ENCODE peak calls at places on chromosomes 5 and 9, in nine cellular contexts. One of them, this sample, is unnamed.

GRCh38 chr9:105475302-105475701 is 27.5 kb downstream of the FSD1L start:
- DNase-seq in NCI-H2171 treated with DMSO at 0.1 percent for 48 hours: peak
- DNase-seq in T-helper 2 cell: no peak
- DNase-seq in stimulated activated CD4-positive, alpha-beta T cell treated with anti-CD3 and anti-CD28 coated beads, Interleukin-12 subunit alpha, Interleukin-12 subunit beta, amount 100 ng/mL, for 4 hours: no peak
- DNase-seq in M059J: peak
- DNase-seq in mesenteric fat pad: no peak
- DNase-seq in kidney epithelial cell: peak
- DNase-seq in NCI-H1694 treated with DMSO at 0.1 percent for 48 hours: peak
- DNase-seq in tibial artery: no peak
- DNase-seq in this sample: no peak

GRCh38 chr9:72588336-72588735 is 66.9 kb downstream of the TMC1 start:
- DNase-seq in tibial artery: no peak
- DNase-seq in NCI-H1694 treated with DMSO at 0.1 percent for 48 hours: no peak
- DNase-seq in M059J: peak
- DNase-seq in mesenteric fat pad: no peak
- DNase-seq in T-helper 2 cell: no peak
- DNase-seq in kidney epithelial cell: no peak
- DNase-seq in stimulated activated CD4-positive, alpha-beta T cell treated with anti-CD3 and anti-CD28 coated beads, Interleukin-12 subunit alpha, Interleukin-12 subunit beta, amount 100 ng/mL, for 4 hours: no peak
- DNase-seq in NCI-H2171 treated with DMSO at 0.1 percent for 48 hours: no peak
- DNase-seq in this sample: no peak

GRCh38 chr5:96962540-96962991 is 26.7 kb downstream of the LNPEP start:
- DNase-seq in T-helper 2 cell: no peak
- DNase-seq in kidney epithelial cell: no peak
- DNase-seq in tibial artery: no peak
- DNase-seq in M059J: no peak
- DNase-seq in mesenteric fat pad: no peak
- DNase-seq in NCI-H2171 treated with DMSO at 0.1 percent for 48 hours: no peak
- DNase-seq in stimulated activated CD4-positive, alpha-beta T cell treated with anti-CD3 and anti-CD28 coated beads, Interleukin-12 subunit alpha, Interleukin-12 subunit beta, amount 100 ng/mL, for 4 hours: no peak
- DNase-seq in NCI-H1694 treated with DMSO at 0.1 percent for 48 hours: no peak
- DNase-seq in this sample: no peak

GRCh38 chr5:16777432-16777831 is 158.7 kb downstream of the MYO10 start:
- DNase-seq in M059J: no peak
- DNase-seq in kidney epithelial cell: no peak
- DNase-seq in mesenteric fat pad: no peak
- DNase-seq in tibial artery: no peak
- DNase-seq in NCI-H1694 treated with DMSO at 0.1 percent for 48 hours: no peak
- DNase-seq in stimulated activated CD4-positive, alpha-beta T cell treated with anti-CD3 and anti-CD28 coated beads, Interleukin-12 subunit alpha, Interleukin-12 subunit beta, amount 100 ng/mL, for 4 hours: no peak
- DNase-seq in NCI-H2171 treated with DMSO at 0.1 percent for 48 hours: no peak
- DNase-seq in T-helper 2 cell: no peak
- DNase-seq in this sample: no peak

GRCh38 chr5:141821430-141821925 is 56.7 kb downstream of the PCDH1 start:
- DNase-seq in tibial artery: no peak
- DNase-seq in T-helper 2 cell: no peak
- DNase-seq in stimulated activated CD4-positive, alpha-beta T cell treated with anti-CD3 and anti-CD28 coated beads, Interleukin-12 subunit alpha, Interleukin-12 subunit beta, amount 100 ng/mL, for 4 hours: no peak
- DNase-seq in mesenteric fat pad: no peak
- DNase-seq in kidney epithelial cell: peak
- DNase-seq in NCI-H1694 treated with DMSO at 0.1 percent for 48 hours: peak
- DNase-seq in NCI-H2171 treated with DMSO at 0.1 percent for 48 hours: no peak
- DNase-seq in M059J: peak
- DNase-seq in this sample: peak

GRCh38 chr9:94108584-94108983 is 24.3 kb downstream of the PTPDC1 start:
- DNase-seq in mesenteric fat pad: no peak
- DNase-seq in T-helper 2 cell: no peak
- DNase-seq in NCI-H2171 treated with DMSO at 0.1 percent for 48 hours: no peak
- DNase-seq in NCI-H1694 treated with DMSO at 0.1 percent for 48 hours: no peak
- DNase-seq in tibial artery: peak
- DNase-seq in kidney epithelial cell: no peak
- DNase-seq in stimulated activated CD4-positive, alpha-beta T cell treated with anti-CD3 and anti-CD28 coated beads, Interleukin-12 subunit alpha, Interleukin-12 subunit beta, amount 100 ng/mL, for 4 hours: no peak
- DNase-seq in M059J: peak
- DNase-seq in this sample: no peak

GRCh38 chr5:176849611-176850227 is 39.4 kb downstream of the UNC5A start:
- DNase-seq in T-helper 2 cell: no peak
- DNase-seq in NCI-H2171 treated with DMSO at 0.1 percent for 48 hours: no peak
- DNase-seq in kidney epithelial cell: no peak
- DNase-seq in tibial artery: no peak
- DNase-seq in stimulated activated CD4-positive, alpha-beta T cell treated with anti-CD3 and anti-CD28 coated beads, Interleukin-12 subunit alpha, Interleukin-12 subunit beta, amount 100 ng/mL, for 4 hours: no peak
- DNase-seq in NCI-H1694 treated with DMSO at 0.1 percent for 48 hours: no peak
- DNase-seq in mesenteric fat pad: no peak
- DNase-seq in M059J: no peak
- DNase-seq in this sample: no peak

GRCh38 chr5:122183098-122183794 is 53.9 kb downstream of the ZNF474 start:
- DNase-seq in M059J: peak
- DNase-seq in mesenteric fat pad: no peak
- DNase-seq in T-helper 2 cell: no peak
- DNase-seq in stimulated activated CD4-positive, alpha-beta T cell treated with anti-CD3 and anti-CD28 coated beads, Interleukin-12 subunit alpha, Interleukin-12 subunit beta, amount 100 ng/mL, for 4 hours: no peak
- DNase-seq in kidney epithelial cell: peak
- DNase-seq in tibial artery: peak
- DNase-seq in NCI-H2171 treated with DMSO at 0.1 percent for 48 hours: no peak
- DNase-seq in NCI-H1694 treated with DMSO at 0.1 percent for 48 hours: no peak
- DNase-seq in this sample: no peak

GRCh38 chr5:56409331-56410190 is 176.4 kb upstream of the ANKRD55 start:
- DNase-seq in NCI-H2171 treated with DMSO at 0.1 percent for 48 hours: peak
- DNase-seq in NCI-H1694 treated with DMSO at 0.1 percent for 48 hours: peak
- DNase-seq in T-helper 2 cell: no peak
- DNase-seq in M059J: peak
- DNase-seq in tibial artery: no peak
- DNase-seq in mesenteric fat pad: no peak
- DNase-seq in kidney epithelial cell: peak
- DNase-seq in stimulated activated CD4-positive, alpha-beta T cell treated with anti-CD3 and anti-CD28 coated beads, Interleukin-12 subunit alpha, Interleukin-12 subunit beta, amount 100 ng/mL, for 4 hours: no peak
- DNase-seq in this sample: peak

GRCh38 chr9:135288941-135289534 is 190.5 kb upstream of the PPP1R26 start:
- DNase-seq in stimulated activated CD4-positive, alpha-beta T cell treated with anti-CD3 and anti-CD28 coated beads, Interleukin-12 subunit alpha, Interleukin-12 subunit beta, amount 100 ng/mL, for 4 hours: no peak
- DNase-seq in NCI-H1694 treated with DMSO at 0.1 percent for 48 hours: no peak
- DNase-seq in mesenteric fat pad: no peak
- DNase-seq in kidney epithelial cell: no peak
- DNase-seq in M059J: peak
- DNase-seq in tibial artery: no peak
- DNase-seq in T-helper 2 cell: no peak
- DNase-seq in NCI-H2171 treated with DMSO at 0.1 percent for 48 hours: no peak
- DNase-seq in this sample: no peak

GRCh38 chr9:69412741-69413150 is 87.7 kb downstream of the ENTREP1 start:
- DNase-seq in NCI-H1694 treated with DMSO at 0.1 percent for 48 hours: no peak
- DNase-seq in M059J: peak
- DNase-seq in tibial artery: peak
- DNase-seq in NCI-H2171 treated with DMSO at 0.1 percent for 48 hours: no peak
- DNase-seq in T-helper 2 cell: no peak
- DNase-seq in stimulated activated CD4-positive, alpha-beta T cell treated with anti-CD3 and anti-CD28 coated beads, Interleukin-12 subunit alpha, Interleukin-12 subunit beta, amount 100 ng/mL, for 4 hours: no peak
- DNase-seq in kidney epithelial cell: peak
- DNase-seq in mesenteric fat pad: no peak
- DNase-seq in this sample: no peak

GRCh38 chr9:94833802-94834201 is 107.3 kb downstream of the AOPEP start:
- DNase-seq in stimulated activated CD4-positive, alpha-beta T cell treated with anti-CD3 and anti-CD28 coated beads, Interleukin-12 subunit alpha, Interleukin-12 subunit beta, amount 100 ng/mL, for 4 hours: no peak
- DNase-seq in M059J: no peak
- DNase-seq in kidney epithelial cell: no peak
- DNase-seq in T-helper 2 cell: no peak
- DNase-seq in NCI-H2171 treated with DMSO at 0.1 percent for 48 hours: no peak
- DNase-seq in mesenteric fat pad: no peak
- DNase-seq in tibial artery: no peak
- DNase-seq in NCI-H1694 treated with DMSO at 0.1 percent for 48 hours: no peak
- DNase-seq in this sample: no peak

GRCh38 chr5:31942546-31942945 is 231.6 kb downstream of the GOLPH3 start:
- DNase-seq in tibial artery: no peak
- DNase-seq in stimulated activated CD4-positive, alpha-beta T cell treated with anti-CD3 and anti-CD28 coated beads, Interleukin-12 subunit alpha, Interleukin-12 subunit beta, amount 100 ng/mL, for 4 hours: no peak
- DNase-seq in NCI-H1694 treated with DMSO at 0.1 percent for 48 hours: no peak
- DNase-seq in NCI-H2171 treated with DMSO at 0.1 percent for 48 hours: no peak
- DNase-seq in M059J: peak
- DNase-seq in mesenteric fat pad: no peak
- DNase-seq in T-helper 2 cell: no peak
- DNase-seq in kidney epithelial cell: no peak
- DNase-seq in this sample: no peak

GRCh38 chr9:84361645-84362044 is 21.1 kb upstream of the SLC28A3 start:
- DNase-seq in tibial artery: no peak
- DNase-seq in stimulated activated CD4-positive, alpha-beta T cell treated with anti-CD3 and anti-CD28 coated beads, Interleukin-12 subunit alpha, Interleukin-12 subunit beta, amount 100 ng/mL, for 4 hours: no peak
- DNase-seq in M059J: no peak
- DNase-seq in NCI-H2171 treated with DMSO at 0.1 percent for 48 hours: no peak
- DNase-seq in T-helper 2 cell: no peak
- DNase-seq in NCI-H1694 treated with DMSO at 0.1 percent for 48 hours: no peak
- DNase-seq in kidney epithelial cell: no peak
- DNase-seq in mesenteric fat pad: no peak
- DNase-seq in this sample: no peak

GRCh38 chr9:72612449-72612848 is 91.0 kb downstream of the TMC1 start:
- DNase-seq in stimulated activated CD4-positive, alpha-beta T cell treated with anti-CD3 and anti-CD28 coated beads, Interleukin-12 subunit alpha, Interleukin-12 subunit beta, amount 100 ng/mL, for 4 hours: no peak
- DNase-seq in NCI-H1694 treated with DMSO at 0.1 percent for 48 hours: no peak
- DNase-seq in tibial artery: no peak
- DNase-seq in T-helper 2 cell: no peak
- DNase-seq in mesenteric fat pad: no peak
- DNase-seq in M059J: no peak
- DNase-seq in NCI-H2171 treated with DMSO at 0.1 percent for 48 hours: no peak
- DNase-seq in kidney epithelial cell: no peak
- DNase-seq in this sample: no peak

GRCh38 chr9:104027295-104027694 is 66.8 kb upstream of the SMC2 start:
- DNase-seq in mesenteric fat pad: no peak
- DNase-seq in M059J: no peak
- DNase-seq in stimulated activated CD4-positive, alpha-beta T cell treated with anti-CD3 and anti-CD28 coated beads, Interleukin-12 subunit alpha, Interleukin-12 subunit beta, amount 100 ng/mL, for 4 hours: no peak
- DNase-seq in tibial artery: no peak
- DNase-seq in NCI-H2171 treated with DMSO at 0.1 percent for 48 hours: no peak
- DNase-seq in NCI-H1694 treated with DMSO at 0.1 percent for 48 hours: no peak
- DNase-seq in kidney epithelial cell: no peak
- DNase-seq in T-helper 2 cell: no peak
- DNase-seq in this sample: no peak

GRCh38 chr5:10192309-10192708 is 57.4 kb downstream of the ATPSCKMT start:
- DNase-seq in NCI-H2171 treated with DMSO at 0.1 percent for 48 hours: no peak
- DNase-seq in kidney epithelial cell: peak
- DNase-seq in T-helper 2 cell: no peak
- DNase-seq in stimulated activated CD4-positive, alpha-beta T cell treated with anti-CD3 and anti-CD28 coated beads, Interleukin-12 subunit alpha, Interleukin-12 subunit beta, amount 100 ng/mL, for 4 hours: no peak
- DNase-seq in M059J: peak
- DNase-seq in NCI-H1694 treated with DMSO at 0.1 percent for 48 hours: no peak
- DNase-seq in tibial artery: no peak
- DNase-seq in mesenteric fat pad: no peak
- DNase-seq in this sample: no peak

GRCh38 chr9:126470251-126470993 is 143.3 kb upstream of the LMX1B start:
- DNase-seq in stimulated activated CD4-positive, alpha-beta T cell treated with anti-CD3 and anti-CD28 coated beads, Interleukin-12 subunit alpha, Interleukin-12 subunit beta, amount 100 ng/mL, for 4 hours: no peak
- DNase-seq in T-helper 2 cell: no peak
- DNase-seq in kidney epithelial cell: no peak
- DNase-seq in mesenteric fat pad: no peak
- DNase-seq in tibial artery: no peak
- DNase-seq in NCI-H2171 treated with DMSO at 0.1 percent for 48 hours: no peak
- DNase-seq in M059J: no peak
- DNase-seq in NCI-H1694 treated with DMSO at 0.1 percent for 48 hours: no peak
- DNase-seq in this sample: no peak

GRCh38 chr5:59357421-59357977 is 536.0 kb downstream of the PDE4D start:
- DNase-seq in NCI-H2171 treated with DMSO at 0.1 percent for 48 hours: no peak
- DNase-seq in kidney epithelial cell: no peak
- DNase-seq in M059J: peak
- DNase-seq in mesenteric fat pad: no peak
- DNase-seq in NCI-H1694 treated with DMSO at 0.1 percent for 48 hours: no peak
- DNase-seq in tibial artery: no peak
- DNase-seq in T-helper 2 cell: no peak
- DNase-seq in stimulated activated CD4-positive, alpha-beta T cell treated with anti-CD3 and anti-CD28 coated beads, Interleukin-12 subunit alpha, Interleukin-12 subunit beta, amount 100 ng/mL, for 4 hours: no peak
- DNase-seq in this sample: peak

GRCh38 chr9:106423575-106423974 is 439.4 kb upstream of the ZNF462 start:
- DNase-seq in mesenteric fat pad: no peak
- DNase-seq in M059J: no peak
- DNase-seq in kidney epithelial cell: no peak
- DNase-seq in stimulated activated CD4-positive, alpha-beta T cell treated with anti-CD3 and anti-CD28 coated beads, Interleukin-12 subunit alpha, Interleukin-12 subunit beta, amount 100 ng/mL, for 4 hours: no peak
- DNase-seq in tibial artery: no peak
- DNase-seq in NCI-H2171 treated with DMSO at 0.1 percent for 48 hours: no peak
- DNase-seq in T-helper 2 cell: no peak
- DNase-seq in NCI-H1694 treated with DMSO at 0.1 percent for 48 hours: no peak
- DNase-seq in this sample: peak

GRCh38 chr5:83321656-83322055 is 149.9 kb upstream of the VCAN start:
- DNase-seq in T-helper 2 cell: no peak
- DNase-seq in mesenteric fat pad: no peak
- DNase-seq in kidney epithelial cell: no peak
- DNase-seq in NCI-H1694 treated with DMSO at 0.1 percent for 48 hours: no peak
- DNase-seq in M059J: peak
- DNase-seq in tibial artery: no peak
- DNase-seq in stimulated activated CD4-positive, alpha-beta T cell treated with anti-CD3 and anti-CD28 coated beads, Interleukin-12 subunit alpha, Interleukin-12 subunit beta, amount 100 ng/mL, for 4 hours: no peak
- DNase-seq in NCI-H2171 treated with DMSO at 0.1 percent for 48 hours: no peak
- DNase-seq in this sample: no peak

GRCh38 chr5:67021031-67021430 is 175.6 kb downstream of the CD180 start:
- DNase-seq in M059J: no peak
- DNase-seq in NCI-H2171 treated with DMSO at 0.1 percent for 48 hours: no peak
- DNase-seq in stimulated activated CD4-positive, alpha-beta T cell treated with anti-CD3 and anti-CD28 coated beads, Interleukin-12 subunit alpha, Interleukin-12 subunit beta, amount 100 ng/mL, for 4 hours: no peak
- DNase-seq in NCI-H1694 treated with DMSO at 0.1 percent for 48 hours: no peak
- DNase-seq in T-helper 2 cell: no peak
- DNase-seq in mesenteric fat pad: no peak
- DNase-seq in tibial artery: no peak
- DNase-seq in kidney epithelial cell: no peak
- DNase-seq in this sample: no peak

GRCh38 chr5:154502180-154502579 is 24.2 kb upstream of the HAND1 start:
- DNase-seq in M059J: no peak
- DNase-seq in kidney epithelial cell: no peak
- DNase-seq in stimulated activated CD4-positive, alpha-beta T cell treated with anti-CD3 and anti-CD28 coated beads, Interleukin-12 subunit alpha, Interleukin-12 subunit beta, amount 100 ng/mL, for 4 hours: no peak
- DNase-seq in NCI-H2171 treated with DMSO at 0.1 percent for 48 hours: no peak
- DNase-seq in T-helper 2 cell: no peak
- DNase-seq in mesenteric fat pad: no peak
- DNase-seq in NCI-H1694 treated with DMSO at 0.1 percent for 48 hours: no peak
- DNase-seq in tibial artery: no peak
- DNase-seq in this sample: no peak

GRCh38 chr9:119289740-119290139 is 79.5 kb downstream of the BRINP1 start:
- DNase-seq in kidney epithelial cell: no peak
- DNase-seq in tibial artery: peak
- DNase-seq in NCI-H2171 treated with DMSO at 0.1 percent for 48 hours: peak
- DNase-seq in NCI-H1694 treated with DMSO at 0.1 percent for 48 hours: no peak
- DNase-seq in M059J: peak
- DNase-seq in stimulated activated CD4-positive, alpha-beta T cell treated with anti-CD3 and anti-CD28 coated beads, Interleukin-12 subunit alpha, Interleukin-12 subunit beta, amount 100 ng/mL, for 4 hours: no peak
- DNase-seq in T-helper 2 cell: no peak
- DNase-seq in mesenteric fat pad: no peak
- DNase-seq in this sample: peak

GRCh38 chr5:40736103-40736875 is 19.5 kb downstream of the TTC33 start:
- DNase-seq in T-helper 2 cell: no peak
- DNase-seq in stimulated activated CD4-positive, alpha-beta T cell treated with anti-CD3 and anti-CD28 coated beads, Interleukin-12 subunit alpha, Interleukin-12 subunit beta, amount 100 ng/mL, for 4 hours: no peak
- DNase-seq in NCI-H1694 treated with DMSO at 0.1 percent for 48 hours: peak
- DNase-seq in kidney epithelial cell: no peak
- DNase-seq in NCI-H2171 treated with DMSO at 0.1 percent for 48 hours: peak
- DNase-seq in M059J: peak
- DNase-seq in tibial artery: no peak
- DNase-seq in mesenteric fat pad: no peak
- DNase-seq in this sample: peak

GRCh38 chr9:90274725-90275124 is 367.9 kb downstream of the DIRAS2 start:
- DNase-seq in M059J: no peak
- DNase-seq in stimulated activated CD4-positive, alpha-beta T cell treated with anti-CD3 and anti-CD28 coated beads, Interleukin-12 subunit alpha, Interleukin-12 subunit beta, amount 100 ng/mL, for 4 hours: no peak
- DNase-seq in mesenteric fat pad: no peak
- DNase-seq in T-helper 2 cell: no peak
- DNase-seq in NCI-H2171 treated with DMSO at 0.1 percent for 48 hours: peak
- DNase-seq in kidney epithelial cell: no peak
- DNase-seq in tibial artery: no peak
- DNase-seq in NCI-H1694 treated with DMSO at 0.1 percent for 48 hours: no peak
- DNase-seq in this sample: no peak

GRCh38 chr5:41648976-41649375 is 138.6 kb upstream of the PLCXD3 start:
- DNase-seq in M059J: no peak
- DNase-seq in tibial artery: no peak
- DNase-seq in stimulated activated CD4-positive, alpha-beta T cell treated with anti-CD3 and anti-CD28 coated beads, Interleukin-12 subunit alpha, Interleukin-12 subunit beta, amount 100 ng/mL, for 4 hours: no peak
- DNase-seq in kidney epithelial cell: no peak
- DNase-seq in mesenteric fat pad: no peak
- DNase-seq in T-helper 2 cell: no peak
- DNase-seq in NCI-H2171 treated with DMSO at 0.1 percent for 48 hours: no peak
- DNase-seq in NCI-H1694 treated with DMSO at 0.1 percent for 48 hours: no peak
- DNase-seq in this sample: no peak

GRCh38 chr5:123512631-123513461 is 869 bp downstream of the CSNK1G3 start:
- DNase-seq in NCI-H1694 treated with DMSO at 0.1 percent for 48 hours: no peak
- DNase-seq in T-helper 2 cell: peak
- DNase-seq in kidney epithelial cell: peak
- DNase-seq in stimulated activated CD4-positive, alpha-beta T cell treated with anti-CD3 and anti-CD28 coated beads, Interleukin-12 subunit alpha, Interleukin-12 subunit beta, amount 100 ng/mL, for 4 hours: no peak
- DNase-seq in NCI-H2171 treated with DMSO at 0.1 percent for 48 hours: no peak
- DNase-seq in mesenteric fat pad: peak
- DNase-seq in tibial artery: peak
- DNase-seq in M059J: peak
- DNase-seq in this sample: peak

GRCh38 chr5:16693879-16694278 is 77.1 kb upstream of the RETREG1 start:
- DNase-seq in M059J: no peak
- DNase-seq in tibial artery: no peak
- DNase-seq in NCI-H2171 treated with DMSO at 0.1 percent for 48 hours: no peak
- DNase-seq in stimulated activated CD4-positive, alpha-beta T cell treated with anti-CD3 and anti-CD28 coated beads, Interleukin-12 subunit alpha, Interleukin-12 subunit beta, amount 100 ng/mL, for 4 hours: no peak
- DNase-seq in NCI-H1694 treated with DMSO at 0.1 percent for 48 hours: no peak
- DNase-seq in T-helper 2 cell: no peak
- DNase-seq in kidney epithelial cell: no peak
- DNase-seq in mesenteric fat pad: no peak
- DNase-seq in this sample: peak

GRCh38 chr9:107274953-107275422 is 8.1 kb upstream of the RAD23B start:
- DNase-seq in M059J: peak
- DNase-seq in tibial artery: no peak
- DNase-seq in NCI-H1694 treated with DMSO at 0.1 percent for 48 hours: no peak
- DNase-seq in mesenteric fat pad: no peak
- DNase-seq in NCI-H2171 treated with DMSO at 0.1 percent for 48 hours: peak
- DNase-seq in stimulated activated CD4-positive, alpha-beta T cell treated with anti-CD3 and anti-CD28 coated beads, Interleukin-12 subunit alpha, Interleukin-12 subunit beta, amount 100 ng/mL, for 4 hours: no peak
- DNase-seq in kidney epithelial cell: peak
- DNase-seq in T-helper 2 cell: no peak
- DNase-seq in this sample: no peak

GRCh38 chr9:79684711-79685575 is 113.2 kb downstream of the TLE4 start:
- DNase-seq in kidney epithelial cell: no peak
- DNase-seq in mesenteric fat pad: no peak
- DNase-seq in NCI-H2171 treated with DMSO at 0.1 percent for 48 hours: peak
- DNase-seq in T-helper 2 cell: no peak
- DNase-seq in tibial artery: no peak
- DNase-seq in NCI-H1694 treated with DMSO at 0.1 percent for 48 hours: no peak
- DNase-seq in M059J: peak
- DNase-seq in stimulated activated CD4-positive, alpha-beta T cell treated with anti-CD3 and anti-CD28 coated beads, Interleukin-12 subunit alpha, Interleukin-12 subunit beta, amount 100 ng/mL, for 4 hours: no peak
- DNase-seq in this sample: no peak